ENCODE peak calls at places on chromosomes 16 and 17, in six cellular contexts. H, R, P, G, I and B are unnamed samples.
A peak's percentile ranks its signal among the peaks of the same experiment; 100 is the strongest.

GRCh38 chr17:77394540-77395295 is 253.9 kb downstream of the SEC14L1 start:
- DNase-seq in H (peak; percentile 63), R (no peak), P (no peak), G (peak; percentile 88), I (peak; percentile 70), B (no peak)

GRCh38 chr17:68301438-68301959 is 10.2 kb downstream of the ARSG start:
- DNase-seq in H (no peak), R (peak; percentile 67), P (no peak), G (no peak), I (no peak), B (no peak)

GRCh38 chr16:25097304-25097988 is 14.1 kb upstream of the LCMT1 start:
- DNase-seq in H (peak; percentile 53), R (no peak), P (no peak), G (peak; percentile 67), I (no peak), B (no peak)

GRCh38 chr16:22337045-22337444 is 37.4 kb downstream of the CDR2 start:
- DNase-seq in H (no peak), R (no peak), P (no peak), G (no peak), I (no peak), B (no peak)

GRCh38 chr17:249236-249993 is 68.0 kb upstream of the DOC2B start:
- DNase-seq in H (no peak), R (no peak), P (no peak), G (no peak), I (peak; percentile 23), B (no peak)

GRCh38 chr16:29820730-29821662 is 734 bp downstream of the MVP start:
- DNase-seq in H (peak; percentile 32), R (no peak), P (no peak), G (no peak), I (peak; percentile 76), B (no peak)

GRCh38 chr16:88448461-88449266 is 4.4 kb upstream of the ZFPM1 start:
- DNase-seq in H (no peak), R (no peak), P (no peak), G (no peak), I (no peak), B (no peak)

GRCh38 chr17:82876149-82876548 is 36.3 kb upstream of the ZNF750 start:
- DNase-seq in H (peak; percentile 34), R (no peak), P (no peak), G (peak; percentile 39), I (peak; percentile 79), B (no peak)

GRCh38 chr16:73054131-73054496 is 6.2 kb upstream of the ZFHX3 start:
- DNase-seq in H (no peak), R (peak; percentile 58), P (no peak), G (no peak), I (peak; percentile 64), B (no peak)

GRCh38 chr17:2122641-2123302 is 67.9 kb downstream of the HIC1 start:
- DNase-seq in H (peak; percentile 76), R (peak; percentile 70), P (no peak), G (peak; percentile 86), I (peak; percentile 69), B (no peak)

GRCh38 chr17:32912218-32912897 is 15.6 kb upstream of the TMEM98 start:
- DNase-seq in H (peak; percentile 77), R (no peak), P (peak; percentile 37), G (peak; percentile 62), I (no peak), B (no peak)

GRCh38 chr17:43814714-43815113 is 18.2 kb downstream of the MPP3 start:
- DNase-seq in H (peak; percentile 87), R (no peak), P (no peak), G (peak; percentile 74), I (no peak), B (no peak)

GRCh38 chr16:11743308-11744074 is 834 bp upstream of the TXNDC11 start:
- DNase-seq in H (peak; percentile 74), R (no peak), P (peak; percentile 39), G (peak; percentile 50), I (peak; percentile 65), B (no peak)

GRCh38 chr17:7702776-7703175 is 2.2 kb upstream of the EFNB3 start:
- DNase-seq in H (no peak), R (no peak), P (no peak), G (no peak), I (no peak), B (no peak)

GRCh38 chr16:58495861-58496331 is 4.0 kb upstream of the NDRG4 start:
- DNase-seq in H (no peak), R (peak; percentile 80), P (no peak), G (no peak), I (no peak), B (no peak)
- H3K4me3 ChIP-seq in H (no peak overlapping the region), R (no peak overlapping the region), P (no peak overlapping the region), G (no peak overlapping the region), I (no peak overlapping the region), B (peak overlapping the region; percentile 54)

GRCh38 chr17:58330544-58330996 is 2.0 kb upstream of the TSPOAP1 start:
- DNase-seq in H (no peak), R (peak; percentile 15), P (no peak), G (no peak), I (no peak), B (no peak)
- H3K4me3 ChIP-seq in H (no peak overlapping the region), R (peak overlapping the region; percentile 50), P (peak overlapping the region; percentile 72), G (no peak overlapping the region), I (peak overlapping the region; percentile 52), B (peak overlapping the region; percentile 69)

GRCh38 chr17:48429638-48430586 is at the start of gene SKAP1:
- DNase-seq in H (no peak), R (peak; percentile 88), P (no peak), G (no peak), I (no peak), B (no peak)
- H3K4me3 ChIP-seq in H (no peak within 1 kb of the TSS), R (peak within 1 kb of the TSS; percentile 27), P (peak within 1 kb of the TSS; percentile 52), G (no peak within 1 kb of the TSS), I (peak within 1 kb of the TSS; percentile 32), B (no peak within 1 kb of the TSS)

GRCh38 chr17:80611831-80612230 is 67.2 kb downstream of the RPTOR start:
- DNase-seq in H (no peak), R (no peak), P (no peak), G (no peak), I (no peak), B (no peak)
- H3K4me3 ChIP-seq in H (no peak overlapping the region), R (no peak overlapping the region), P (no peak overlapping the region), G (no peak overlapping the region), I (no peak overlapping the region), B (no peak overlapping the region)

GRCh38 chr17:75649687-75650086 is 16.5 kb downstream of the SMIM5 start:
- DNase-seq in H (no peak), R (no peak), P (no peak), G (no peak), I (no peak), B (no peak)

GRCh38 chr17:75654176-75654575 is 12.8 kb downstream of the RECQL5 start:
- DNase-seq in H (no peak), R (no peak), P (no peak), G (no peak), I (no peak), B (no peak)

GRCh38 chr17:75652934-75653549 is 13.9 kb downstream of the RECQL5 start:
- DNase-seq in H (no peak), R (peak; percentile 92), P (no peak), G (peak; percentile 23), I (no peak), B (no peak)

GRCh38 chr17:75650874-75651273 is 16.1 kb downstream of the RECQL5 start:
- DNase-seq in H (no peak), R (no peak), P (no peak), G (no peak), I (no peak), B (no peak)

DNA sequence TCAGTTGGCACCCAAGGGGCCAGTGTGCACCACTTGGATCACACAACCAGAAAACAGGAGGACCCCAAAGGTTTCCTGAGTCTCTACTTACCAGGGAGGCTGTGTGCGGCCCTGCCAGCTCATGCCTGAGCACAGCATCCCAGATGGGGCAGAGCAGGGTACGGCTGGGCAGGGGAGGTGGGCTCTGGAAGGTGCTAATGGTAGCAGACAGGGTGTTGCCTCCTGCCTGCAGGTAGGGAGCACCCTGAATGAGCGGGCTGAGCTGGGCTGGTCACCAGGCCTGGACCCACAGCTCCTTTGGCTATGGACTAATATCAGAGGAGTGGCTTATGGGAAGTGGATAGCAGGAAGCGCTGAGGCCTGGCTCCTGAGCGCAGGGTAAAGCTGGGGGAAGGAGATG is 14.6 kb downstream of the RECQL5 start:
- DNase-seq in H (no peak), R (no peak), P (no peak), G (no peak), I (no peak), B (no peak)
- H3K4me3 ChIP-seq in H (no peak overlapping the region), R (no peak overlapping the region), P (no peak overlapping the region), G (no peak overlapping the region), I (no peak overlapping the region), B (no peak overlapping the region)